ENCODE peak calls at places on chromosomes 13 and 19, in five cellular contexts. B is lower lobe of right lung, V is GM12878, W is body of pancreas, I is upper lobe of left lung. J is an unnamed sample. For H3K36me3, the result is how much of the 10 kb centered on the place peaks cover.

GRCh38 chr19:47479701-47480503 is 4.1 kb downstream of the KPTN start:
- DNase-seq in B (peak), V (no peak), W (no peak), I (no peak), J (no peak)

GRCh38 chr13:22517544-22517943 is 663.2 kb upstream of the SGCG start:
- DNase-seq in B (no peak), V (no peak), W (no peak), I (peak), J (no peak)

GRCh38 chr13:50574731-50575130 is 268.8 kb downstream of the DLEU7 start:
- DNase-seq in B (no peak), V (no peak), W (no peak), I (no peak), J (no peak)

GRCh38 chr13:98206946-98207345 is 29.9 kb upstream of the RNF113B start:
- DNase-seq in B (no peak), V (no peak), W (no peak), I (no peak), J (no peak)

GRCh38 chr13:97938701-97939475 is 14.6 kb upstream of the IPO5 start:
- DNase-seq in B (no peak), V (no peak), W (no peak), I (no peak), J (no peak)

GRCh38 chr19:47107201-47107952 is 6.2 kb downstream of the ZC3H4 start:
- DNase-seq in B (no peak), V (no peak), W (no peak), I (no peak), J (no peak)

GRCh38 chr19:43812689-43813088 is 10.4 kb upstream of the LYPD5 start:
- DNase-seq in B (no peak), V (no peak), W (no peak), I (no peak), J (no peak)

GRCh38 chr19:3323026-3323425 is 43.4 kb upstream of the NFIC start:
- DNase-seq in B (peak), V (no peak), W (no peak), I (no peak), J (no peak)

GRCh38 chr13:29059837-29060236 is 239.7 kb downstream of the MTUS2 start:
- DNase-seq in B (no peak), V (no peak), W (no peak), I (no peak), J (no peak)

GRCh38 chr19:55176116-55176515 is 4.0 kb downstream of the SYT5 start:
- DNase-seq in B (no peak), V (no peak), W (no peak), I (no peak), J (no peak)

GRCh38 chr13:73936001-73936400 is 198.2 kb downstream of the KLF12 start:
- DNase-seq in B (no peak), V (no peak), W (no peak), I (no peak), J (no peak)

GRCh38 chr19:19595171-19595701 is 23.3 kb downstream of the PBX4 start:
- DNase-seq in B (peak), V (no peak), W (no peak), I (peak), J (peak)

GRCh38 chr13:40483601-40484000 is 182.8 kb downstream of the FOXO1 start:
- DNase-seq in B (no peak), V (no peak), W (no peak), I (no peak), J (no peak)

GRCh38 chr13:73336789-73337188 is 278.0 kb downstream of the KLF5 start:
- DNase-seq in B (no peak), V (no peak), W (no peak), I (no peak), J (no peak)

GRCh38 chr19:11651062-11651461 is 53.8 kb downstream of the ZNF627 start:
- DNase-seq in B (no peak), V (no peak), W (no peak), I (no peak), J (no peak)

GRCh38 chr13:84810781-84811180 is 928.5 kb upstream of the SLITRK1 start:
- DNase-seq in B (no peak), V (no peak), W (no peak), I (no peak), J (no peak)

GRCh38 chr13:20178156-20178555 is 14.6 kb downstream of the GJB2 start:
- DNase-seq in B (no peak), V (no peak), W (no peak), I (no peak), J (no peak)

GRCh38 chr13:20174656-20175405 is 14.0 kb upstream of the GJA3 start:
- DNase-seq in B (peak), V (peak), W (peak), I (peak), J (peak)

GRCh38 chr13:20175907-20176652 is 15.2 kb upstream of the GJA3 start:
- DNase-seq in B (no peak), V (no peak), W (no peak), I (no peak), J (no peak)

GRCh38 chr13:20175406-20175794 is 14.5 kb upstream of the GJA3 start:
- DNase-seq in B (no peak), V (no peak), W (no peak), I (no peak), J (no peak)

GRCh38 chr13:20177049-20177831 is 15.5 kb downstream of the GJB2 start:
- DNase-seq in B (no peak), V (no peak), W (no peak), I (no peak), J (no peak)
- TF ChIP-seq CTCF in B (no peak), V (no peak), W (no peak), I (no peak), J (no peak)

GRCh38 chr13:47168086-47168485 is 271.2 kb upstream of the HTR2A start:
- DNase-seq in B (no peak), V (no peak), W (no peak), I (no peak), J (no peak)
- H3K4me3 ChIP-seq in B (no peak), V (no peak), W (no peak), I (no peak), J (no peak)

DNA sequence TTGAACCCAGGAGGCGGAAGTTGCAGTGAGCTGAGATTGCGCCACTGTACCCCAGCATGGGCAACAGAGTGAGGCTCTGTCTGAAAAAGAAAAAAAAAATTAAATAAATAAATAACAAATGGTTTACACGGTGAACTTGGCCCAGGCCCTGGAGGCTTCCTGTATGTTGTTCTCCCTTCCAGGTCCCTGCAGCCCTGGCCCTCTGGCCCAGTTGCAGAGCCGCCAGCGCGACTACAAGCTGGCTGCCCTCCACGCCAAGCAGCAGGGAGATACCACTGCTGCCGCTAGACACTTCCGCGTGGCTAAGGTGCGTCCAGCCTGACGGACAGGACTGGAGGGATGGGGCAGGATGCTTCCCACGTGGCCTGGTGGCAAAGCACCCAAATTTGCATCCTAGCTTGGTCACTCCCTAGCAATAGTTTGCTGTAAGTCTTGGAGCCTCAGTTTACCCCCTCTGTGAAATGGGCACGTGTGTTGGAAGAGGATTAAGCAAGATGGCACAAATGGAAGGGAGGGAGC is 11.9 kb downstream of the CC2D1A start:
- DNase-seq in B (no peak), V (no peak), W (no peak), I (no peak), J (no peak)
- H3K36me3 ChIP-seq in B (half or more), V (under half), W (under half), I (under half), J (under half)

GRCh38 chr13:21347753-21348318 is 111.3 kb downstream of the ZDHHC20 start:
- DNase-seq in B (no peak), V (no peak), W (no peak), I (no peak), J (no peak)
- TF ChIP-seq CTCF in B (no peak), V (no peak), W (no peak), I (no peak), J (no peak)

GRCh38 chr13:35474551-35474950 is 1.9 kb downstream of the MAB21L1 start:
- DNase-seq in B (no peak), V (no peak), W (no peak), I (no peak), J (no peak)
- H3K4me3 ChIP-seq in B (no peak), V (no peak), W (no peak), I (no peak), J (no peak)

GRCh38 chr13:39020853-39021462 is 16.9 kb downstream of the PROSER1 start:
- DNase-seq in B (no peak), V (no peak), W (no peak), I (no peak), J (no peak)
- H3K36me3 ChIP-seq in B (half or more), V (under half), W (under half), I (under half), J (under half)

GRCh38 chr19:5386841-5387240 is 46.2 kb upstream of the PTPRS start:
- DNase-seq in B (no peak), V (no peak), W (no peak), I (no peak), J (no peak)

GRCh38 chr19:5392476-5392875 is 51.9 kb upstream of the PTPRS start:
- DNase-seq in B (no peak), V (no peak), W (no peak), I (no peak), J (no peak)

GRCh38 chr19:5393088-5393487 is 52.5 kb upstream of the PTPRS start:
- DNase-seq in B (no peak), V (no peak), W (no peak), I (no peak), J (no peak)

GRCh38 chr19:5389353-5389752 is 48.7 kb upstream of the PTPRS start:
- DNase-seq in B (no peak), V (no peak), W (no peak), I (no peak), J (no peak)

GRCh38 chr19:5387472-5387871 is 46.9 kb upstream of the PTPRS start:
- DNase-seq in B (no peak), V (no peak), W (no peak), I (no peak), J (no peak)
- TF ChIP-seq CTCF in B (no peak), V (no peak), W (no peak), I (no peak), J (no peak)